ENCODE peak calls at places on chromosomes 2 and 18, in ten cellular contexts. M is NCI-H1092 treated with DMSO at 0.1 percent for 48 hours, F is adipocyte, N is BE2C, B is fibroblast of the aortic adventitia, T is GM13977, A is GOT3, X is NCI-H774, L is ecto neural progenitor cell, J is ELR. G is an unnamed sample.

GRCh38 chr18:5159080-5159479 is 38.0 kb downstream of the AKAIN1 start:
- DNase-seq in M (no peak), T (no peak), L (no peak), A (no peak), F (no peak), N (no peak), X (no peak), J (no peak), B (no peak), G (no peak)

GRCh38 chr2:18345848-18346247 is 214.6 kb downstream of the RDH14 start:
- DNase-seq in L (no peak), J (peak), A (no peak), M (peak), X (peak), F (peak), B (peak), N (no peak), T (no peak), G (no peak)

GRCh38 chr2:239380831-239381708 is 19.8 kb downstream of the HDAC4 start:
- DNase-seq in F (no peak), X (no peak), B (no peak), J (no peak), A (no peak), L (no peak), M (no peak), T (peak), N (peak), G (no peak)

GRCh38 chr18:49690307-49690706 is 123.0 kb downstream of the ACAA2 start:
- DNase-seq in J (peak), T (no peak), A (no peak), F (peak), B (peak), X (no peak), L (no peak), N (no peak), M (no peak), G (no peak)

GRCh38 chr2:121804340-121804739 is 48.9 kb downstream of the TSN start:
- DNase-seq in L (no peak), T (peak), B (no peak), F (no peak), J (peak), X (peak), N (peak), A (no peak), M (peak), G (no peak)

GRCh38 chr2:212893216-212893615 is 258.2 kb downstream of the IKZF2 start:
- DNase-seq in T (no peak), J (no peak), X (no peak), L (peak), M (no peak), A (no peak), N (no peak), F (no peak), B (no peak), G (no peak)

GRCh38 chr2:137107925-137108324 is 342.6 kb downstream of the THSD7B start:
- DNase-seq in J (no peak), L (no peak), M (no peak), B (no peak), F (no peak), X (no peak), N (no peak), T (no peak), A (no peak), G (no peak)

GRCh38 chr2:159046966-159047365 is 78.5 kb downstream of the TANC1 start:
- DNase-seq in X (no peak), J (no peak), T (no peak), B (peak), L (no peak), N (no peak), F (peak), M (no peak), A (no peak), G (no peak)

GRCh38 chr2:84435331-84436081 is 23.6 kb downstream of the SUCLG1 start:
- DNase-seq in B (peak), T (no peak), X (no peak), L (no peak), F (peak), A (no peak), J (peak), N (no peak), M (no peak), G (no peak)

GRCh38 chr2:146874260-146874658 is 970.6 kb upstream of the ACVR2A start:
- DNase-seq in J (peak), F (peak), B (peak), X (no peak), M (no peak), A (no peak), N (no peak), L (no peak), T (no peak), G (no peak)

GRCh38 chr2:204108301-204108700 is 171.7 kb downstream of the ICOS start:
- DNase-seq in F (peak), T (peak), B (no peak), L (peak), J (peak), A (no peak), M (peak), N (peak), X (peak), G (no peak)

GRCh38 chr2:219058541-219059374 is 2.0 kb downstream of the IHH start:
- DNase-seq in M (no peak), N (no peak), J (peak), F (peak), T (peak), B (peak), A (no peak), X (no peak), L (peak), G (no peak)

GRCh38 chr2:71798266-71799012 is 345.1 kb downstream of the DYSF start:
- DNase-seq in X (no peak), J (peak), F (peak), T (peak), B (peak), A (no peak), M (no peak), N (no peak), L (peak), G (no peak)

GRCh38 chr2:10079192-10079930 is 850 bp downstream of the CYS1 start:
- DNase-seq in F (peak), X (no peak), A (no peak), N (no peak), J (peak), B (peak), L (peak), M (no peak), T (peak), G (no peak)

GRCh38 chr2:71862921-71863320 is 284.7 kb downstream of the CYP26B1 start:
- DNase-seq in L (no peak), X (no peak), J (no peak), M (no peak), N (no peak), T (no peak), F (no peak), A (no peak), B (no peak), G (no peak)

GRCh38 chr2:221506469-221506868 is 65.6 kb downstream of the EPHA4 start:
- DNase-seq in M (no peak), X (no peak), F (no peak), J (no peak), A (no peak), T (no peak), B (no peak), L (no peak), N (no peak), G (no peak)

GRCh38 chr2:98507940-98508689 is 63.5 kb downstream of the INPP4A start:
- DNase-seq in T (no peak), J (no peak), X (no peak), B (no peak), M (no peak), F (no peak), N (no peak), A (no peak), L (no peak), G (no peak)

GRCh38 chr2:45068643-45069140 is 59.4 kb upstream of the SIX2 start:
- DNase-seq in M (no peak), F (no peak), L (no peak), B (no peak), A (no peak), X (no peak), J (peak), T (no peak), N (no peak), G (no peak)

GRCh38 chr2:152244241-152244640 is 68.7 kb upstream of the STAM2 start:
- DNase-seq in N (no peak), X (no peak), J (no peak), T (no peak), M (no peak), A (no peak), B (no peak), F (no peak), L (no peak), G (no peak)

GRCh38 chr2:218257390-218257981 is 3.3 kb upstream of the GPBAR1 start:
- DNase-seq in A (no peak), L (peak), T (peak), B (no peak), X (no peak), F (peak), J (peak), M (no peak), N (no peak), G (no peak)

GRCh38 chr2:218898109-218898878 is 17.6 kb downstream of the WNT10A start:
- DNase-seq in F (peak), T (peak), B (peak), L (peak), X (peak), M (no peak), J (peak), N (peak), A (no peak), G (peak)

GRCh38 chr2:31378389-31378788 is 36.2 kb downstream of the XDH start:
- DNase-seq in J (no peak), L (no peak), N (no peak), T (no peak), X (no peak), A (no peak), B (no peak), M (no peak), F (no peak), G (no peak)

GRCh38 chr18:32956591-32957310 is 183.9 kb upstream of the KLHL14 start:
- DNase-seq in J (no peak), M (no peak), T (no peak), N (no peak), B (peak), X (no peak), F (peak), L (no peak), A (no peak), G (no peak)

GRCh38 chr2:64609229-64609994 is 44.3 kb downstream of the SERTAD2 start:
- DNase-seq in B (peak), X (peak), N (no peak), L (peak), A (peak), T (peak), J (peak), F (no peak), M (no peak), G (peak)

GRCh38 chr2:25041307-25041927 is 459 bp upstream of the EFR3B start:
- DNase-seq in T (peak), J (peak), N (peak), M (peak), F (peak), A (no peak), X (peak), B (peak), L (peak), G (no peak)

GRCh38 chr2:109208071-109208950 is 79.3 kb downstream of the SH3RF3 start:
- DNase-seq in F (no peak), L (no peak), N (no peak), A (no peak), T (no peak), M (no peak), X (peak), J (peak), B (peak), G (no peak)

GRCh38 chr2:23294238-23294637 is 90.7 kb upstream of the KLHL29 start:
- DNase-seq in F (no peak), A (no peak), B (no peak), N (peak), M (no peak), T (no peak), X (no peak), J (no peak), L (no peak), G (no peak)